ENCODE peak calls at places on chromosome 22, in four cellular contexts. N, C, U and L are unnamed samples.

GRCh38 chr22:33918676-33919590 is 1.3 kb downstream of the LARGE1 start:
- DNase-seq in U (no peak), C (peak; percentile 46), N (no peak), L (no peak)

GRCh38 chr22:49239264-49240015 is 588.2 kb downstream of the BRD1 start:
- DNase-seq in C (no peak), U (no peak), N (peak; percentile 87), L (no peak)

GRCh38 chr22:25125693-25126357 is 73.8 kb upstream of the CRYBB3 start:
- DNase-seq in C (no peak), U (no peak), N (no peak), L (no peak)

GRCh38 chr22:33354928-33355327 is 296.7 kb upstream of the SYN3 start:
- DNase-seq in U (no peak), N (no peak), C (peak; percentile 45), L (no peak)

GRCh38 chr22:39958916-39959639 is 1.1 kb upstream of the TMA7B start:
- DNase-seq in U (no peak), N (no peak), C (no peak), L (no peak)

GRCh38 chr22:35559354-35560005 is 18.8 kb downstream of the RASD2 start:
- DNase-seq in N (no peak), U (no peak), C (peak; percentile 29), L (no peak)

GRCh38 chr22:44449061-44449682 is 48.9 kb downstream of the RTL6 start:
- DNase-seq in C (peak; percentile 81), U (no peak), N (peak; percentile 74), L (no peak)

GRCh38 chr22:26586556-26587325 is 3.2 kb downstream of the TPST2 start:
- DNase-seq in U (no peak), C (no peak), N (no peak), L (no peak)

GRCh38 chr22:44576311-44577260 is 78.6 kb upstream of the RTL6 start:
- DNase-seq in U (no peak), C (no peak), N (peak; percentile 82), L (no peak)

GRCh38 chr22:27554106-27554814 is 247.3 kb downstream of the MN1 start:
- DNase-seq in U (no peak), N (no peak), C (peak; percentile 72), L (no peak)

GRCh38 chr22:36409911-36410756 is 22.4 kb upstream of the MYH9 start:
- DNase-seq in C (no peak), U (peak; percentile 46), N (no peak), L (peak; percentile 91)

GRCh38 chr22:32255217-32255616 is at the start of gene SLC5A4:
- DNase-seq in U (no peak), C (no peak), N (no peak), L (no peak)

GRCh38 chr22:50673231-50674126 is 856 bp downstream of the SHANK3 start:
- DNase-seq in C (peak; percentile 14), U (no peak), N (peak; percentile 86), L (no peak)

GRCh38 chr22:48639021-48639795 is 1188.5 kb downstream of the BRD1 start:
- DNase-seq in U (no peak), C (no peak), N (no peak), L (no peak)

GRCh38 chr22:19694696-19695095 is 19.6 kb upstream of the SEPTIN5 start:
- DNase-seq in N (no peak), U (no peak), C (no peak), L (no peak)

GRCh38 chr22:21012446-21013407 is 2.2 kb upstream of the P2RX6 start:
- DNase-seq in C (no peak), N (no peak), U (no peak), L (no peak)

GRCh38 chr22:25420925-25421904 is 143.3 kb upstream of the GRK3 start:
- DNase-seq in U (no peak), N (peak; percentile 88), C (no peak), L (no peak)

GRCh38 chr22:39622881-39623367 is 52.4 kb downstream of the CACNA1I start:
- DNase-seq in U (peak; percentile 46), N (no peak), C (peak; percentile 63), L (no peak)

GRCh38 chr22:26756675-26757293 is 99.4 kb downstream of the MIAT start:
- DNase-seq in N (no peak), U (no peak), C (peak; percentile 91), L (no peak)

GRCh38 chr22:46828323-46829139 is 66.1 kb downstream of the TBC1D22A start:
- DNase-seq in U (no peak), C (no peak), N (no peak), L (no peak)

GRCh38 chr22:48235744-48236143 is 1473.3 kb downstream of the TBC1D22A start:
- DNase-seq in U (no peak), N (peak; percentile 51), C (no peak), L (no peak)

GRCh38 chr22:25845985-25846745 is 104.2 kb downstream of the MYO18B start:
- DNase-seq in N (peak; percentile 78), U (no peak), C (no peak), L (no peak)

GRCh38 chr22:17536269-17536668 is 27.0 kb upstream of the SLC25A18 start:
- DNase-seq in C (peak; percentile 27), U (no peak), N (peak; percentile 55), L (no peak)

GRCh38 chr22:44712962-44713361 is 11.0 kb downstream of the PRR5 start:
- DNase-seq in N (no peak), U (no peak), C (no peak), L (no peak)

GRCh38 chr22:46147471-46148267 is 2.7 kb upstream of the PPARA start:
- DNase-seq in C (no peak), U (no peak), N (peak; percentile 88), L (no peak)

GRCh38 chr22:45034156-45034555 is 24.4 kb upstream of the PHF21B start:
- DNase-seq in U (no peak), N (no peak), C (no peak), L (no peak)

GRCh38 chr22:33018232-33018864 is 39.8 kb downstream of the SYN3 start:
- DNase-seq in C (peak; percentile 84), U (no peak), N (no peak), L (no peak)

GRCh38 chr22:19718255-19719054 is 4.2 kb downstream of the SEPTIN5 start:
- DNase-seq in U (no peak), N (no peak), C (no peak), L (no peak)

GRCh38 chr22:37784829-37785495 is 22.8 kb upstream of the GCAT start:
- DNase-seq in U (no peak), C (no peak), N (no peak), L (no peak)

GRCh38 chr22:31790240-31790639 is 36.4 kb downstream of the DEPDC5 start:
- DNase-seq in N (no peak), U (no peak), C (no peak), L (no peak)

GRCh38 chr22:37545703-37546435 is 14.4 kb upstream of the CDC42EP1 start:
- DNase-seq in U (no peak), N (peak; percentile 95), C (peak; percentile 98), L (no peak)

GRCh38 chr22:17601031-17601430 is 27.5 kb downstream of the ATP6V1E1 start:
- DNase-seq in U (no peak), C (no peak), N (no peak), L (no peak)

GRCh38 chr22:49801391-49802060 is 26.1 kb downstream of the BRD1 start:
- DNase-seq in C (no peak), U (no peak), N (no peak), L (no peak)